ENCODE peak calls at places on chromosomes 3 and 15, in five cellular contexts. U is PC-3; M is effector memory CD8-positive, alpha-beta T cell; V is iPS-NIHi11; B is esophagus squamous epithelium. G is an unnamed sample.

GRCh38 chr3:1272541-1273265 is 179.9 kb downstream of the CNTN6 start:
- DNase-seq in U (no peak), M (no peak), V (no peak), B (no peak), G (no peak)

GRCh38 chr15:74817370-74817737 is 4.7 kb downstream of the LMAN1L start:
- DNase-seq in U (peak), M (no peak), V (peak), B (no peak), G (peak)

GRCh38 chr3:31472479-31473390 is 60.0 kb upstream of the STT3B start:
- DNase-seq in U (peak), M (no peak), V (no peak), B (no peak), G (no peak)

GRCh38 chr15:71761649-71762048 is 48.7 kb upstream of the NR2E3 start:
- DNase-seq in U (peak), M (no peak), V (no peak), B (no peak), G (peak)

GRCh38 chr15:76073554-76073953 is 13.8 kb downstream of the TMEM266 start:
- DNase-seq in U (peak), M (no peak), V (peak), B (no peak), G (no peak)

GRCh38 chr3:111636506-111636905 is 41.4 kb upstream of the ZBED2 start:
- DNase-seq in U (no peak), M (no peak), V (no peak), B (no peak), G (no peak)

GRCh38 chr3:59877679-59878427 is 828.0 kb upstream of the CFAP20DC start:
- DNase-seq in U (peak), M (no peak), V (no peak), B (no peak), G (no peak)

GRCh38 chr3:43732747-43733425 is 42.1 kb downstream of the ABHD5 start:
- DNase-seq in U (no peak), M (no peak), V (no peak), B (no peak), G (no peak)

GRCh38 chr3:89234620-89235019 is 127.2 kb downstream of the EPHA3 start:
- DNase-seq in U (no peak), M (no peak), V (no peak), B (no peak), G (no peak)

GRCh38 chr15:23569513-23569912 is 4.0 kb downstream of the MKRN3 start:
- DNase-seq in U (peak), M (no peak), V (no peak), B (no peak), G (no peak)

GRCh38 chr3:116020495-116020894 is 397.2 kb downstream of the GAP43 start:
- DNase-seq in U (no peak), M (no peak), V (no peak), B (no peak), G (no peak)

GRCh38 chr3:172323894-172324590 is 124.2 kb downstream of the GHSR start:
- DNase-seq in U (no peak), M (no peak), V (no peak), B (no peak), G (no peak)

GRCh38 chr3:71513081-71513480 is 70.4 kb downstream of the FOXP1 start:
- DNase-seq in U (peak), M (no peak), V (no peak), B (no peak), G (no peak)

GRCh38 chr3:69806735-69807438 is 67.6 kb downstream of the MITF start:
- DNase-seq in U (peak), M (no peak), V (no peak), B (no peak), G (peak)

GRCh38 chr15:101051291-101052030 is 132.3 kb downstream of the LRRK1 start:
- DNase-seq in U (no peak), M (no peak), V (no peak), B (no peak), G (no peak)

GRCh38 chr15:57255751-57256150 is 120.6 kb upstream of the CGNL1 start:
- DNase-seq in U (no peak), M (no peak), V (no peak), B (no peak), G (no peak)

GRCh38 chr15:83658406-83658805 is 4.5 kb downstream of the ADAMTSL3 start:
- DNase-seq in U (no peak), M (no peak), V (no peak), B (no peak), G (no peak)

GRCh38 chr3:61629442-61629841 is 68.1 kb downstream of the PTPRG start:
- DNase-seq in U (no peak), M (no peak), V (no peak), B (no peak), G (no peak)

GRCh38 chr3:123935830-123936229 is 25.2 kb downstream of the CCDC14 start:
- DNase-seq in U (no peak), M (no peak), V (no peak), B (no peak), G (no peak)

GRCh38 chr3:38579551-38580449 is 69.7 kb downstream of the SCN5A start:
- DNase-seq in U (no peak), M (no peak), V (no peak), B (no peak), G (peak)

GRCh38 chr3:133042778-133043177 is 4.6 kb downstream of the TMEM108 start:
- DNase-seq in U (no peak), M (no peak), V (no peak), B (no peak), G (no peak)